ENCODE peak calls at places on chromosomes 5 and 9, in nine cellular contexts. One of them, this sample, is unnamed.

GRCh38 chr5:115423051-115423450 is 121.5 kb downstream of the FEM1C start:
- DNase-seq in activated CD8-positive, alpha-beta memory T cell treated with anti-CD3 and anti-CD28 coated beads, Interleukin-2, amount 50 U/mL, for 48 hours: no peak
- DNase-seq in AG20443: no peak
- DNase-seq in suprapubic skin: no peak
- DNase-seq in foreskin fibroblast: peak; percentile 64
- DNase-seq in stimulated activated CD4-positive, alpha-beta T cell treated with anti-CD3 and anti-CD28 coated beads, Interleukin-12 subunit alpha, Interleukin-12 subunit beta, amount 100 ng/mL, for 4 hours: no peak
- DNase-seq in stimulated activated naive CD8-positive, alpha-beta T cell treated with anti-CD3 and anti-CD28 coated beads, Interleukin-15, amount 100 ng/mL, for 72 hours: no peak
- DNase-seq in NCI-H345: no peak
- DNase-seq in activated T-cell treated with anti-CD3 and anti-CD28 coated beads, Interleukin-2, amount 50 U/mL, for 72 hours: no peak
- DNase-seq in this sample: no peak

GRCh38 chr9:123550797-123551196 is 194.8 kb downstream of the CRB2 start:
- DNase-seq in AG20443: no peak
- DNase-seq in suprapubic skin: no peak
- DNase-seq in activated CD8-positive, alpha-beta memory T cell treated with anti-CD3 and anti-CD28 coated beads, Interleukin-2, amount 50 U/mL, for 48 hours: no peak
- DNase-seq in stimulated activated naive CD8-positive, alpha-beta T cell treated with anti-CD3 and anti-CD28 coated beads, Interleukin-15, amount 100 ng/mL, for 72 hours: no peak
- DNase-seq in stimulated activated CD4-positive, alpha-beta T cell treated with anti-CD3 and anti-CD28 coated beads, Interleukin-12 subunit alpha, Interleukin-12 subunit beta, amount 100 ng/mL, for 4 hours: no peak
- DNase-seq in NCI-H345: peak; percentile 7
- DNase-seq in foreskin fibroblast: no peak
- DNase-seq in activated T-cell treated with anti-CD3 and anti-CD28 coated beads, Interleukin-2, amount 50 U/mL, for 72 hours: no peak
- DNase-seq in this sample: no peak

GRCh38 chr5:17233488-17233887 is 16.1 kb downstream of the BASP1 start:
- DNase-seq in activated CD8-positive, alpha-beta memory T cell treated with anti-CD3 and anti-CD28 coated beads, Interleukin-2, amount 50 U/mL, for 48 hours: no peak
- DNase-seq in AG20443: no peak
- DNase-seq in foreskin fibroblast: no peak
- DNase-seq in stimulated activated naive CD8-positive, alpha-beta T cell treated with anti-CD3 and anti-CD28 coated beads, Interleukin-15, amount 100 ng/mL, for 72 hours: no peak
- DNase-seq in activated T-cell treated with anti-CD3 and anti-CD28 coated beads, Interleukin-2, amount 50 U/mL, for 72 hours: no peak
- DNase-seq in stimulated activated CD4-positive, alpha-beta T cell treated with anti-CD3 and anti-CD28 coated beads, Interleukin-12 subunit alpha, Interleukin-12 subunit beta, amount 100 ng/mL, for 4 hours: no peak
- DNase-seq in NCI-H345: no peak
- DNase-seq in suprapubic skin: no peak
- DNase-seq in this sample: no peak

GRCh38 chr5:37323607-37324006 is 47.3 kb downstream of the NUP155 start:
- DNase-seq in stimulated activated CD4-positive, alpha-beta T cell treated with anti-CD3 and anti-CD28 coated beads, Interleukin-12 subunit alpha, Interleukin-12 subunit beta, amount 100 ng/mL, for 4 hours: no peak
- DNase-seq in activated T-cell treated with anti-CD3 and anti-CD28 coated beads, Interleukin-2, amount 50 U/mL, for 72 hours: no peak
- DNase-seq in suprapubic skin: no peak
- DNase-seq in NCI-H345: no peak
- DNase-seq in foreskin fibroblast: no peak
- DNase-seq in activated CD8-positive, alpha-beta memory T cell treated with anti-CD3 and anti-CD28 coated beads, Interleukin-2, amount 50 U/mL, for 48 hours: no peak
- DNase-seq in stimulated activated naive CD8-positive, alpha-beta T cell treated with anti-CD3 and anti-CD28 coated beads, Interleukin-15, amount 100 ng/mL, for 72 hours: no peak
- DNase-seq in AG20443: no peak
- DNase-seq in this sample: no peak

GRCh38 chr5:133952729-133953567 is 15.5 kb downstream of the C5orf15 start:
- DNase-seq in stimulated activated naive CD8-positive, alpha-beta T cell treated with anti-CD3 and anti-CD28 coated beads, Interleukin-15, amount 100 ng/mL, for 72 hours: no peak
- DNase-seq in activated CD8-positive, alpha-beta memory T cell treated with anti-CD3 and anti-CD28 coated beads, Interleukin-2, amount 50 U/mL, for 48 hours: no peak
- DNase-seq in NCI-H345: no peak
- DNase-seq in AG20443: peak; percentile 91
- DNase-seq in stimulated activated CD4-positive, alpha-beta T cell treated with anti-CD3 and anti-CD28 coated beads, Interleukin-12 subunit alpha, Interleukin-12 subunit beta, amount 100 ng/mL, for 4 hours: no peak
- DNase-seq in suprapubic skin: no peak
- DNase-seq in activated T-cell treated with anti-CD3 and anti-CD28 coated beads, Interleukin-2, amount 50 U/mL, for 72 hours: no peak
- DNase-seq in foreskin fibroblast: peak; percentile 96
- DNase-seq in this sample: peak; percentile 88

GRCh38 chr9:134178781-134179551 is 14.6 kb upstream of the RNU6ATAC start:
- DNase-seq in suprapubic skin: peak; percentile 79
- DNase-seq in activated CD8-positive, alpha-beta memory T cell treated with anti-CD3 and anti-CD28 coated beads, Interleukin-2, amount 50 U/mL, for 48 hours: no peak
- DNase-seq in foreskin fibroblast: no peak
- DNase-seq in AG20443: peak; percentile 34
- DNase-seq in stimulated activated CD4-positive, alpha-beta T cell treated with anti-CD3 and anti-CD28 coated beads, Interleukin-12 subunit alpha, Interleukin-12 subunit beta, amount 100 ng/mL, for 4 hours: no peak
- DNase-seq in activated T-cell treated with anti-CD3 and anti-CD28 coated beads, Interleukin-2, amount 50 U/mL, for 72 hours: no peak
- DNase-seq in NCI-H345: no peak
- DNase-seq in stimulated activated naive CD8-positive, alpha-beta T cell treated with anti-CD3 and anti-CD28 coated beads, Interleukin-15, amount 100 ng/mL, for 72 hours: no peak
- DNase-seq in this sample: no peak

GRCh38 chr9:16422114-16422513 is 448.4 kb downstream of the BNC2 start:
- DNase-seq in foreskin fibroblast: no peak
- DNase-seq in stimulated activated naive CD8-positive, alpha-beta T cell treated with anti-CD3 and anti-CD28 coated beads, Interleukin-15, amount 100 ng/mL, for 72 hours: no peak
- DNase-seq in suprapubic skin: no peak
- DNase-seq in activated T-cell treated with anti-CD3 and anti-CD28 coated beads, Interleukin-2, amount 50 U/mL, for 72 hours: no peak
- DNase-seq in NCI-H345: no peak
- DNase-seq in stimulated activated CD4-positive, alpha-beta T cell treated with anti-CD3 and anti-CD28 coated beads, Interleukin-12 subunit alpha, Interleukin-12 subunit beta, amount 100 ng/mL, for 4 hours: no peak
- DNase-seq in AG20443: no peak
- DNase-seq in activated CD8-positive, alpha-beta memory T cell treated with anti-CD3 and anti-CD28 coated beads, Interleukin-2, amount 50 U/mL, for 48 hours: no peak
- DNase-seq in this sample: no peak

GRCh38 chr9:85742630-85742928 is 825 bp upstream of the AGTPBP1 start:
- DNase-seq in suprapubic skin: no peak
- DNase-seq in stimulated activated naive CD8-positive, alpha-beta T cell treated with anti-CD3 and anti-CD28 coated beads, Interleukin-15, amount 100 ng/mL, for 72 hours: no peak
- DNase-seq in activated CD8-positive, alpha-beta memory T cell treated with anti-CD3 and anti-CD28 coated beads, Interleukin-2, amount 50 U/mL, for 48 hours: no peak
- DNase-seq in AG20443: no peak
- DNase-seq in NCI-H345: no peak
- DNase-seq in stimulated activated CD4-positive, alpha-beta T cell treated with anti-CD3 and anti-CD28 coated beads, Interleukin-12 subunit alpha, Interleukin-12 subunit beta, amount 100 ng/mL, for 4 hours: no peak
- DNase-seq in activated T-cell treated with anti-CD3 and anti-CD28 coated beads, Interleukin-2, amount 50 U/mL, for 72 hours: no peak
- DNase-seq in foreskin fibroblast: peak; percentile 65
- DNase-seq in this sample: no peak

GRCh38 chr5:177357459-177358332 is at the start of gene RGS14:
- DNase-seq in stimulated activated CD4-positive, alpha-beta T cell treated with anti-CD3 and anti-CD28 coated beads, Interleukin-12 subunit alpha, Interleukin-12 subunit beta, amount 100 ng/mL, for 4 hours: peak; percentile 41
- DNase-seq in NCI-H345: peak; percentile 50
- DNase-seq in activated T-cell treated with anti-CD3 and anti-CD28 coated beads, Interleukin-2, amount 50 U/mL, for 72 hours: peak; percentile 70
- DNase-seq in stimulated activated naive CD8-positive, alpha-beta T cell treated with anti-CD3 and anti-CD28 coated beads, Interleukin-15, amount 100 ng/mL, for 72 hours: peak; percentile 71
- DNase-seq in AG20443: peak; percentile 69
- DNase-seq in activated CD8-positive, alpha-beta memory T cell treated with anti-CD3 and anti-CD28 coated beads, Interleukin-2, amount 50 U/mL, for 48 hours: peak; percentile 73
- DNase-seq in foreskin fibroblast: no peak
- DNase-seq in suprapubic skin: no peak
- DNase-seq in this sample: no peak

GRCh38 chr5:81912933-81913332 is 58.9 kb upstream of the ATG10 start:
- DNase-seq in activated T-cell treated with anti-CD3 and anti-CD28 coated beads, Interleukin-2, amount 50 U/mL, for 72 hours: no peak
- DNase-seq in NCI-H345: no peak
- DNase-seq in stimulated activated CD4-positive, alpha-beta T cell treated with anti-CD3 and anti-CD28 coated beads, Interleukin-12 subunit alpha, Interleukin-12 subunit beta, amount 100 ng/mL, for 4 hours: no peak
- DNase-seq in suprapubic skin: no peak
- DNase-seq in stimulated activated naive CD8-positive, alpha-beta T cell treated with anti-CD3 and anti-CD28 coated beads, Interleukin-15, amount 100 ng/mL, for 72 hours: no peak
- DNase-seq in foreskin fibroblast: no peak
- DNase-seq in activated CD8-positive, alpha-beta memory T cell treated with anti-CD3 and anti-CD28 coated beads, Interleukin-2, amount 50 U/mL, for 48 hours: no peak
- DNase-seq in AG20443: no peak
- DNase-seq in this sample: no peak

GRCh38 chr5:158498959-158499679 is 600.6 kb downstream of the EBF1 start:
- DNase-seq in foreskin fibroblast: peak; percentile 38
- DNase-seq in activated T-cell treated with anti-CD3 and anti-CD28 coated beads, Interleukin-2, amount 50 U/mL, for 72 hours: no peak
- DNase-seq in NCI-H345: no peak
- DNase-seq in stimulated activated naive CD8-positive, alpha-beta T cell treated with anti-CD3 and anti-CD28 coated beads, Interleukin-15, amount 100 ng/mL, for 72 hours: no peak
- DNase-seq in AG20443: peak; percentile 50
- DNase-seq in suprapubic skin: no peak
- DNase-seq in stimulated activated CD4-positive, alpha-beta T cell treated with anti-CD3 and anti-CD28 coated beads, Interleukin-12 subunit alpha, Interleukin-12 subunit beta, amount 100 ng/mL, for 4 hours: no peak
- DNase-seq in activated CD8-positive, alpha-beta memory T cell treated with anti-CD3 and anti-CD28 coated beads, Interleukin-2, amount 50 U/mL, for 48 hours: no peak
- DNase-seq in this sample: no peak

GRCh38 chr5:123601610-123602009 is 89.6 kb downstream of the CSNK1G3 start:
- DNase-seq in stimulated activated CD4-positive, alpha-beta T cell treated with anti-CD3 and anti-CD28 coated beads, Interleukin-12 subunit alpha, Interleukin-12 subunit beta, amount 100 ng/mL, for 4 hours: no peak
- DNase-seq in suprapubic skin: no peak
- DNase-seq in activated T-cell treated with anti-CD3 and anti-CD28 coated beads, Interleukin-2, amount 50 U/mL, for 72 hours: no peak
- DNase-seq in activated CD8-positive, alpha-beta memory T cell treated with anti-CD3 and anti-CD28 coated beads, Interleukin-2, amount 50 U/mL, for 48 hours: no peak
- DNase-seq in foreskin fibroblast: no peak
- DNase-seq in NCI-H345: no peak
- DNase-seq in AG20443: no peak
- DNase-seq in stimulated activated naive CD8-positive, alpha-beta T cell treated with anti-CD3 and anti-CD28 coated beads, Interleukin-15, amount 100 ng/mL, for 72 hours: no peak
- DNase-seq in this sample: no peak

GRCh38 chr5:125487231-125487630 is 740.8 kb upstream of the ZNF608 start:
- DNase-seq in activated T-cell treated with anti-CD3 and anti-CD28 coated beads, Interleukin-2, amount 50 U/mL, for 72 hours: no peak
- DNase-seq in suprapubic skin: no peak
- DNase-seq in activated CD8-positive, alpha-beta memory T cell treated with anti-CD3 and anti-CD28 coated beads, Interleukin-2, amount 50 U/mL, for 48 hours: no peak
- DNase-seq in stimulated activated naive CD8-positive, alpha-beta T cell treated with anti-CD3 and anti-CD28 coated beads, Interleukin-15, amount 100 ng/mL, for 72 hours: no peak
- DNase-seq in AG20443: no peak
- DNase-seq in NCI-H345: no peak
- DNase-seq in foreskin fibroblast: peak; percentile 57
- DNase-seq in stimulated activated CD4-positive, alpha-beta T cell treated with anti-CD3 and anti-CD28 coated beads, Interleukin-12 subunit alpha, Interleukin-12 subunit beta, amount 100 ng/mL, for 4 hours: no peak
- DNase-seq in this sample: no peak

This sample was measured in coronary artery.